ENCODE peak calls at places on chromosomes 5 and 9, in six cellular contexts. One of them, this sample, is unnamed.

GRCh38 chr9:124373851-124374250 is 41.4 kb downstream of the PSMB7 start:
- DNase-seq in GM13976: no peak
- DNase-seq in HFF-Myc: no peak
- DNase-seq in astrocyte of the spinal cord: no peak
- DNase-seq in WTC11: no peak
- DNase-seq in body of pancreas: no peak
- DNase-seq in this sample: no peak

GRCh38 chr9:111833941-111834340 is 39.2 kb upstream of the SHOC1 start:
- DNase-seq in WTC11: no peak
- DNase-seq in body of pancreas: no peak
- DNase-seq in astrocyte of the spinal cord: no peak
- DNase-seq in GM13976: no peak
- DNase-seq in HFF-Myc: no peak
- DNase-seq in this sample: no peak

GRCh38 chr9:113624721-113625120 is 161.2 kb downstream of the RGS3 start:
- DNase-seq in astrocyte of the spinal cord: peak; percentile 50
- DNase-seq in WTC11: no peak
- DNase-seq in GM13976: no peak
- DNase-seq in body of pancreas: no peak
- DNase-seq in HFF-Myc: no peak
- DNase-seq in this sample: no peak

GRCh38 chr9:4849364-4849763 is 56.6 kb downstream of the RCL1 start:
- DNase-seq in body of pancreas: no peak
- DNase-seq in HFF-Myc: no peak
- DNase-seq in astrocyte of the spinal cord: no peak
- DNase-seq in WTC11: no peak
- DNase-seq in GM13976: no peak
- DNase-seq in this sample: no peak

GRCh38 chr9:98785333-98785933 is 10.9 kb downstream of the ANKS6 start:
- DNase-seq in GM13976: no peak
- DNase-seq in body of pancreas: no peak
- DNase-seq in HFF-Myc: no peak
- DNase-seq in WTC11: no peak
- DNase-seq in astrocyte of the spinal cord: no peak
- DNase-seq in this sample: no peak

GRCh38 chr9:136862849-136863622 is 3.1 kb downstream of the EDF1 start:
- DNase-seq in body of pancreas: no peak
- DNase-seq in GM13976: no peak
- DNase-seq in WTC11: no peak
- DNase-seq in astrocyte of the spinal cord: no peak
- DNase-seq in HFF-Myc: no peak
- DNase-seq in this sample: no peak

GRCh38 chr5:175840050-175840841 is 31.1 kb upstream of the CPLX2 start:
- DNase-seq in astrocyte of the spinal cord: peak; percentile 9
- DNase-seq in GM13976: no peak
- DNase-seq in HFF-Myc: no peak
- DNase-seq in WTC11: no peak
- DNase-seq in body of pancreas: no peak
- DNase-seq in this sample: peak; percentile 48

GRCh38 chr9:110958846-110959245 is 79.4 kb downstream of the LPAR1 start:
- DNase-seq in astrocyte of the spinal cord: no peak
- DNase-seq in HFF-Myc: no peak
- DNase-seq in body of pancreas: no peak
- DNase-seq in GM13976: no peak
- DNase-seq in WTC11: no peak
- DNase-seq in this sample: no peak

GRCh38 chr9:130341839-130342713 is 76.5 kb downstream of the HMCN2 start:
- DNase-seq in GM13976: no peak
- DNase-seq in astrocyte of the spinal cord: no peak
- DNase-seq in WTC11: no peak
- DNase-seq in HFF-Myc: no peak
- DNase-seq in body of pancreas: no peak
- DNase-seq in this sample: no peak

GRCh38 chr9:135304886-135305285 is 174.7 kb upstream of the PPP1R26 start:
- DNase-seq in GM13976: no peak
- DNase-seq in HFF-Myc: no peak
- DNase-seq in astrocyte of the spinal cord: no peak
- DNase-seq in body of pancreas: no peak
- DNase-seq in WTC11: no peak
- DNase-seq in this sample: no peak

GRCh38 chr9:134134949-134135342 is 936 bp upstream of the WDR5 start:
- DNase-seq in HFF-Myc: no peak
- DNase-seq in astrocyte of the spinal cord: peak; percentile 7
- DNase-seq in GM13976: no peak
- DNase-seq in body of pancreas: peak; percentile 40
- DNase-seq in WTC11: no peak
- DNase-seq in this sample: peak; percentile 80

GRCh38 chr9:81591791-81592190 is 97.6 kb downstream of the TLE1 start:
- DNase-seq in WTC11: no peak
- DNase-seq in astrocyte of the spinal cord: no peak
- DNase-seq in GM13976: no peak
- DNase-seq in HFF-Myc: no peak
- DNase-seq in body of pancreas: no peak
- DNase-seq in this sample: no peak

GRCh38 chr9:84667571-84668203 is 1.8 kb upstream of the NTRK2 start:
- DNase-seq in GM13976: peak; percentile 43
- DNase-seq in WTC11: peak; percentile 17
- DNase-seq in astrocyte of the spinal cord: peak; percentile 43
- DNase-seq in body of pancreas: peak; percentile 36
- DNase-seq in HFF-Myc: no peak
- DNase-seq in this sample: peak; percentile 58

GRCh38 chr5:18800293-18801025 is 1166.2 kb downstream of the TAF11L14 start:
- DNase-seq in WTC11: no peak
- DNase-seq in GM13976: no peak
- DNase-seq in HFF-Myc: no peak
- DNase-seq in body of pancreas: no peak
- DNase-seq in astrocyte of the spinal cord: no peak
- DNase-seq in this sample: no peak

GRCh38 chr5:91118802-91119201 is 264.3 kb downstream of the ARRDC3 start:
- DNase-seq in HFF-Myc: no peak
- DNase-seq in astrocyte of the spinal cord: no peak
- DNase-seq in WTC11: no peak
- DNase-seq in body of pancreas: no peak
- DNase-seq in GM13976: no peak
- DNase-seq in this sample: no peak

GRCh38 chr5:136734638-136735037 is 369.3 kb upstream of the TRPC7 start:
- DNase-seq in GM13976: no peak
- DNase-seq in astrocyte of the spinal cord: no peak
- DNase-seq in WTC11: no peak
- DNase-seq in HFF-Myc: no peak
- DNase-seq in body of pancreas: no peak
- DNase-seq in this sample: no peak

GRCh38 chr5:179805529-179806249 is 977 bp downstream of the MGAT4B start:
- DNase-seq in WTC11: peak; percentile 39
- DNase-seq in HFF-Myc: no peak
- DNase-seq in GM13976: peak; percentile 82
- DNase-seq in astrocyte of the spinal cord: no peak
- DNase-seq in body of pancreas: no peak
- DNase-seq in this sample: peak; percentile 88

GRCh38 chr5:91443028-91443427 is 59.9 kb upstream of the ARRDC3 start:
- DNase-seq in GM13976: no peak
- DNase-seq in body of pancreas: no peak
- DNase-seq in HFF-Myc: peak; percentile 20
- DNase-seq in WTC11: no peak
- DNase-seq in astrocyte of the spinal cord: peak; percentile 73
- DNase-seq in this sample: no peak

GRCh38 chr9:136171009-136171800 is 33.7 kb downstream of the LHX3 start:
- DNase-seq in HFF-Myc: no peak
- DNase-seq in body of pancreas: peak; percentile 5
- DNase-seq in GM13976: no peak
- DNase-seq in WTC11: peak; percentile 67
- DNase-seq in astrocyte of the spinal cord: peak; percentile 11
- DNase-seq in this sample: peak; percentile 55

DNA sequence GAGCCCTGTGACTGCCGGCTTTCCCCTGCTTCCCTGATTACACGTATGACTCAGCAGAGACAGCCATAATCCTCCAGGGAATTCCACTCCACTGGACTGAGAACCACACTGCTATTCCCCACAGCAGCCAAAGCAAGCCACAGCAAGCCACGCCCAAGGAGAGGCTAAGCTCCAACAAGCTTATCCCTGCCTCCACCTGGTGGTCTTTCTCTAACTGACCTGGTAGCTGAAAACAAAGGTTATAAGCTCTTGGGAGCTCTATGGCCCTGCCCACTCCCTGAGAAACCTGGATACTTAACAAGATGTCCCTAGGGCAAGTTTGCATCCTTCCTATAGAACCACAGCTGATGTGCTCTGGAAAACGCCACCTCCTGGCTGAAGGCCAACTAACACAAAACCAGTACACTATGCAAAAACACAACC is 613.7 kb upstream of the CDH18 start:
- DNase-seq in astrocyte of the spinal cord: peak; percentile 32
- DNase-seq in HFF-Myc: no peak
- DNase-seq in WTC11: peak; percentile 61
- DNase-seq in body of pancreas: no peak
- DNase-seq in GM13976: no peak
- DNase-seq in this sample: no peak
- TF ChIP-seq CTCF in astrocyte of the spinal cord: no peak
- TF ChIP-seq CTCF in HFF-Myc: no peak
- TF ChIP-seq CTCF in WTC11: no peak
- TF ChIP-seq CTCF in body of pancreas: no peak
- TF ChIP-seq CTCF in GM13976: no peak
- TF ChIP-seq CTCF in this sample: no peak

GRCh38 chr5:113201715-113202114 is 225.1 kb downstream of the DCP2 start:
- DNase-seq in GM13976: no peak
- DNase-seq in astrocyte of the spinal cord: no peak
- DNase-seq in WTC11: no peak
- DNase-seq in body of pancreas: no peak
- DNase-seq in HFF-Myc: no peak
- DNase-seq in this sample: no peak

GRCh38 chr5:113205323-113205722 is 228.7 kb downstream of the DCP2 start:
- DNase-seq in GM13976: no peak
- DNase-seq in astrocyte of the spinal cord: no peak
- DNase-seq in HFF-Myc: no peak
- DNase-seq in WTC11: no peak
- DNase-seq in body of pancreas: no peak
- DNase-seq in this sample: no peak

GRCh38 chr5:113202904-113203716 is 226.5 kb downstream of the DCP2 start:
- DNase-seq in WTC11: no peak
- DNase-seq in astrocyte of the spinal cord: peak; percentile 46
- DNase-seq in HFF-Myc: no peak
- DNase-seq in GM13976: no peak
- DNase-seq in body of pancreas: peak; percentile 11
- DNase-seq in this sample: no peak

GRCh38 chr5:113204525-113205161 is 228.0 kb downstream of the DCP2 start:
- DNase-seq in HFF-Myc: no peak
- DNase-seq in WTC11: no peak
- DNase-seq in astrocyte of the spinal cord: peak; percentile 42
- DNase-seq in GM13976: no peak
- DNase-seq in body of pancreas: peak; percentile 11
- DNase-seq in this sample: no peak

DNA sequence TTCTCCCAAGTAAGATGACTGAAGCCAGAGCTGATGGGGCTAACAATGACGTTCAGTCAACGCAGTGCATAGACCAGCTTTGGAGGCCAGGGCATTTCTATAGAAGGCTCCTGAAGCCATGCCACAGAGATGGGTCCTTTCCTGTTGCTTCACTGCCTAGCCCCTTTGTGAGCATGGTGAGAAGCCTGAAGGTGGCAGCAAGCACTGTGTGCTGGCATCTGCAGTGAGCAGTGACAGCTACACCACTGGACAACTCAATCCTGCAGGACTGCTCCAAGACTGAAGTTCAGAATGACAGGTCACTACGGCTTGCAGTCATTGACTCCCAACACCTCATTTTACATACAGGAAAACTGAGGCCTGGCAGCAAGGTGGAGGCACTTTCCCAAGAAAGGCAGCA is 229.0 kb downstream of the TSSK1B start:
- DNase-seq in body of pancreas: no peak
- DNase-seq in WTC11: no peak
- DNase-seq in HFF-Myc: no peak
- DNase-seq in GM13976: no peak
- DNase-seq in astrocyte of the spinal cord: no peak
- DNase-seq in this sample: no peak
- TF ChIP-seq CTCF in body of pancreas: no peak
- TF ChIP-seq CTCF in WTC11: no peak
- TF ChIP-seq CTCF in HFF-Myc: peak; percentile 2
- TF ChIP-seq CTCF in GM13976: no peak
- TF ChIP-seq CTCF in astrocyte of the spinal cord: no peak
- TF ChIP-seq CTCF in this sample: no peak

DNA sequence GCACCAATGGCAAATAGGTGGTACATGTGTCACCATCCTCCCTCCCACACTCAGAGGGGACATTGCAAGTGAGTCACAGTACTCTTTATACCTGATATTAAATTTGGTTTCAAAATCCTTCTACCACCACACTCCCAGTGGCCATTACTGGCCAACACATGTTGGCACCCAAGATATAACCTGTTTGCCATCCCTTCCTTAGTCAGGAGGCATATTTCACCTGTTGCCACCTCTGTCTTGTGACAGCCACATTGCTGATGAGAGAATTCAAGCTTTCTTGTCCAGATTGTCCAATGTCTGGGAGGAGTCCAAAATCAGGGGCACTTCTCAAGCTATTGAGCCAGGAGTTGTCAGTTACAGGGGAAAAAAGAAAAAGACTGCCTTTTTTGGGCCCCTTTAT is 80.2 kb upstream of the WWC1 start:
- DNase-seq in body of pancreas: no peak
- DNase-seq in HFF-Myc: no peak
- DNase-seq in GM13976: no peak
- DNase-seq in astrocyte of the spinal cord: no peak
- DNase-seq in WTC11: no peak
- DNase-seq in this sample: no peak
- TF ChIP-seq CTCF in body of pancreas: no peak
- TF ChIP-seq CTCF in HFF-Myc: no peak
- TF ChIP-seq CTCF in GM13976: no peak
- TF ChIP-seq CTCF in astrocyte of the spinal cord: no peak
- TF ChIP-seq CTCF in WTC11: no peak
- TF ChIP-seq CTCF in this sample: no peak

GRCh38 chr9:78671785-78672184 is 374.9 kb downstream of the PSAT1 start:
- DNase-seq in WTC11: no peak
- DNase-seq in HFF-Myc: no peak
- DNase-seq in astrocyte of the spinal cord: no peak
- DNase-seq in GM13976: no peak
- DNase-seq in body of pancreas: no peak
- DNase-seq in this sample: no peak

GRCh38 chr9:78666818-78667429 is 370.0 kb downstream of the PSAT1 start:
- DNase-seq in astrocyte of the spinal cord: no peak
- DNase-seq in WTC11: no peak
- DNase-seq in body of pancreas: no peak
- DNase-seq in HFF-Myc: no peak
- DNase-seq in GM13976: no peak
- DNase-seq in this sample: no peak

GRCh38 chr9:78668148-78668825 is 371.4 kb downstream of the PSAT1 start:
- DNase-seq in GM13976: no peak
- DNase-seq in WTC11: no peak
- DNase-seq in astrocyte of the spinal cord: no peak
- DNase-seq in body of pancreas: no peak
- DNase-seq in HFF-Myc: no peak
- DNase-seq in this sample: no peak

GRCh38 chr9:78664370-78664769 is 367.4 kb downstream of the PSAT1 start:
- DNase-seq in WTC11: no peak
- DNase-seq in GM13976: no peak
- DNase-seq in HFF-Myc: no peak
- DNase-seq in astrocyte of the spinal cord: no peak
- DNase-seq in body of pancreas: no peak
- DNase-seq in this sample: no peak

DNA sequence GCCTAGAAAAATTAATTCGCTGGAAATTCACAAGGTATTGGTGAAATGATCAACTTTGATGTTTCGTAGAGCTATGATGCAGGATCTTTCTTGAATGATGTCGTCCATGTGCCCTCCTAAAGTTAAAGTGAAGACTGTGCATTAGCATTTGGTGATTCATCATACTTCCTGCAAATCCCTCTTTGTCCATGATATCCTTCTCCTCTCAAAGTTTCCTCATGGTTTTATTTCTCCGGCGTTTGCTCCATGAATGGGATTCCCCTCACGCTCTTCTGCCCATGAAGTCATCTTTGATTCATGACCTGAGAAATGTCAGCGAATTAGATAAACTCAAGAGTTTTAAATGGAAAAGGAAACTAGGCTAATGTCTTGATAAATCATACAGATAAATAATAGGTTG is 372.7 kb downstream of the PSAT1 start:
- DNase-seq in astrocyte of the spinal cord: no peak
- DNase-seq in body of pancreas: no peak
- DNase-seq in WTC11: no peak
- DNase-seq in GM13976: no peak
- DNase-seq in HFF-Myc: no peak
- DNase-seq in this sample: no peak
- TF ChIP-seq CTCF in astrocyte of the spinal cord: no peak
- TF ChIP-seq CTCF in body of pancreas: no peak
- TF ChIP-seq CTCF in WTC11: no peak
- TF ChIP-seq CTCF in GM13976: no peak
- TF ChIP-seq CTCF in HFF-Myc: no peak
- TF ChIP-seq CTCF in this sample: no peak

This sample was measured in GM13977.